ENCODE peak calls at places on chromosomes 6 and 20, in seven cellular contexts. A is heart right ventricle, V is AG04450, B is K562, U is osteoblast, L is fibroblast of lung, Q is right lobe of liver. T is an unnamed sample. For H3K9me3 and H3K27me3, the result is how much of the 10 kb centered on the place peaks cover.

GRCh38 chr20:25338112-25339023 is 52.3 kb downstream of the ABHD12 start:
- DNase-seq in A (no peak), V (no peak), B (no peak), U (peak), L (no peak), Q (peak), T (no peak)

GRCh38 chr6:35298625-35299140 is 1.1 kb downstream of the DEF6 start:
- DNase-seq in A (no peak), V (no peak), B (no peak), U (no peak), L (no peak), Q (no peak), T (no peak)

GRCh38 chr6:80249897-80250296 is 143.4 kb downstream of the BCKDHB start:
- DNase-seq in A (peak), V (no peak), B (no peak), U (no peak), L (peak), Q (no peak), T (no peak)

GRCh38 chr6:135675862-135676261 is 175.6 kb upstream of the PDE7B start:
- DNase-seq in A (no peak), V (no peak), B (peak), U (no peak), L (peak), Q (no peak), T (no peak)

GRCh38 chr20:32227316-32227715 is 19.6 kb downstream of the POFUT1 start:
- DNase-seq in A (no peak), V (no peak), B (no peak), U (no peak), L (no peak), Q (peak), T (no peak)

GRCh38 chr20:33531047-33531877 is 41.4 kb downstream of the CBFA2T2 start:
- DNase-seq in A (no peak), V (no peak), B (no peak), U (peak), L (peak), Q (no peak), T (no peak)

GRCh38 chr6:158072083-158072721 is 90.5 kb downstream of the SYNJ2 start:
- DNase-seq in A (peak), V (peak), B (peak), U (peak), L (peak), Q (peak), T (peak)

GRCh38 chr20:3857405-3857804 is 10.8 kb downstream of the MAVS start:
- DNase-seq in A (no peak), V (no peak), B (no peak), U (no peak), L (no peak), Q (no peak), T (no peak)

GRCh38 chr20:58579819-58580492 is 64.8 kb upstream of the APCDD1L start:
- DNase-seq in A (no peak), V (no peak), B (no peak), U (no peak), L (no peak), Q (no peak), T (no peak)

GRCh38 chr6:16731503-16732018 is 29.7 kb downstream of the ATXN1 start:
- DNase-seq in A (no peak), V (no peak), B (no peak), U (no peak), L (no peak), Q (no peak), T (no peak)

GRCh38 chr6:84193140-84193708 is 34.2 kb downstream of the CEP162 start:
- DNase-seq in A (no peak), V (no peak), B (no peak), U (peak), L (peak), Q (no peak), T (no peak)

GRCh38 chr6:111731404-111732195 is 125.9 kb upstream of the TRAF3IP2 start:
- DNase-seq in A (no peak), V (no peak), B (no peak), U (no peak), L (peak), Q (no peak), T (no peak)

GRCh38 chr6:141724731-141725130 is 408.0 kb upstream of the GJE1 start:
- DNase-seq in A (no peak), V (no peak), B (no peak), U (no peak), L (no peak), Q (no peak), T (no peak)

GRCh38 chr6:27138837-27139752 is 108.4 kb upstream of the PRSS16 start:
- DNase-seq in A (peak), V (no peak), B (peak), U (peak), L (peak), Q (no peak), T (peak)

GRCh38 chr6:85458184-85458583 is 8.3 kb downstream of the NT5E start:
- DNase-seq in A (no peak), V (no peak), B (no peak), U (no peak), L (no peak), Q (no peak), T (no peak)

GRCh38 chr6:55065020-55065419 is 109.3 kb upstream of the HCRTR2 start:
- DNase-seq in A (no peak), V (no peak), B (no peak), U (no peak), L (no peak), Q (no peak), T (no peak)

GRCh38 chr6:166277021-166277420 is 31.2 kb downstream of the PRR18 start:
- DNase-seq in A (no peak), V (no peak), B (no peak), U (peak), L (peak), Q (no peak), T (no peak)

GRCh38 chr6:28081486-28081751 is 1.1 kb downstream of the ZNF165 start:
- DNase-seq in A (no peak), V (no peak), B (no peak), U (no peak), L (peak), Q (no peak), T (no peak)

GRCh38 chr6:43856005-43856765 is 86.2 kb downstream of the VEGFA start:
- DNase-seq in A (no peak), V (no peak), B (peak), U (no peak), L (peak), Q (peak), T (peak)

GRCh38 chr6:155872961-155873360 is 417.3 kb upstream of the NOX3 start:
- DNase-seq in A (no peak), V (no peak), B (no peak), U (no peak), L (no peak), Q (no peak), T (no peak)

GRCh38 chr20:32648761-32649615 is 24.8 kb downstream of the C20orf203 start:
- DNase-seq in A (no peak), V (no peak), B (no peak), U (peak), L (no peak), Q (no peak), T (no peak)

GRCh38 chr20:32018269-32019155 is 8.3 kb downstream of the CCM2L start:
- DNase-seq in A (peak), V (no peak), B (peak), U (peak), L (no peak), Q (peak), T (peak)

GRCh38 chr20:62477669-62478450 is 2.1 kb upstream of the GATA5 start:
- DNase-seq in A (no peak), V (no peak), B (no peak), U (no peak), L (no peak), Q (no peak), T (no peak)

GRCh38 chr20:62461157-62461556 is 14.6 kb downstream of the GATA5 start:
- DNase-seq in A (peak), V (no peak), B (no peak), U (peak), L (no peak), Q (no peak), T (no peak)

GRCh38 chr6:4599924-4600323 is 176.3 kb upstream of the CDYL start:
- DNase-seq in A (no peak), V (peak), B (no peak), U (no peak), L (peak), Q (no peak), T (no peak)

GRCh38 chr20:37315293-37316110 is 26.0 kb downstream of the MANBAL start:
- DNase-seq in A (peak), V (peak), B (no peak), U (peak), L (peak), Q (no peak), T (no peak)

GRCh38 chr6:35213161-35213823 is 464 bp upstream of the SCUBE3 start:
- DNase-seq in A (no peak), V (no peak), B (no peak), U (peak), L (no peak), Q (no peak), T (no peak)

GRCh38 chr6:169868458-169868857 is 117.0 kb downstream of the ERMARD start:
- DNase-seq in A (peak), V (no peak), B (no peak), U (no peak), L (no peak), Q (no peak), T (peak)

GRCh38 chr6:78611886-78612480 is 255.4 kb upstream of the IRAK1BP1 start:
- DNase-seq in A (no peak), V (no peak), B (peak), U (no peak), L (no peak), Q (no peak), T (no peak)

GRCh38 chr6:18293192-18293904 is 29.0 kb upstream of the DEK start:
- DNase-seq in A (no peak), V (no peak), B (no peak), U (no peak), L (peak), Q (no peak), T (no peak)

GRCh38 chr6:135449246-135449645 is 48.3 kb downstream of the AHI1 start:
- DNase-seq in A (no peak), V (no peak), B (no peak), U (no peak), L (no peak), Q (no peak), T (no peak)

GRCh38 chr6:109671721-109672120 is 19.3 kb downstream of the AK9 start:
- DNase-seq in A (no peak), V (no peak), B (no peak), U (no peak), L (peak), Q (no peak), T (no peak)

GRCh38 chr6:27178001-27178730 is 69.3 kb upstream of the PRSS16 start:
- DNase-seq in A (peak), V (peak), B (no peak), U (no peak), L (peak), Q (no peak), T (no peak)

GRCh38 chr6:168541307-168541706 is 100.3 kb downstream of the SMOC2 start:
- DNase-seq in A (no peak), V (no peak), B (no peak), U (no peak), L (no peak), Q (no peak), T (no peak)

GRCh38 chr6:127124196-127124595 is 5.7 kb downstream of the RSPO3 start:
- DNase-seq in A (no peak), V (no peak), B (no peak), U (no peak), L (no peak), Q (no peak), T (no peak)

GRCh38 chr6:170091000-170091638 is 199.8 kb downstream of the DLL1 start:
- DNase-seq in A (peak), V (no peak), B (no peak), U (peak), L (no peak), Q (peak), T (no peak)

GRCh38 chr6:167407239-167408064 is 82.6 kb downstream of the TTLL2 start:
- DNase-seq in A (no peak), V (no peak), B (no peak), U (no peak), L (no peak), Q (no peak), T (peak)

GRCh38 chr6:167408235-167408869 is 83.5 kb downstream of the TTLL2 start:
- DNase-seq in A (no peak), V (no peak), B (no peak), U (no peak), L (no peak), Q (no peak), T (no peak)

GRCh38 chr6:167403427-167403826 is 78.5 kb downstream of the TTLL2 start:
- DNase-seq in A (no peak), V (no peak), B (no peak), U (no peak), L (no peak), Q (no peak), T (no peak)

GRCh38 chr6:167404385-167405049 is 79.6 kb downstream of the TTLL2 start:
- DNase-seq in A (no peak), V (no peak), B (no peak), U (no peak), L (no peak), Q (no peak), T (no peak)

GRCh38 chr6:167405778-167406532 is 81.1 kb downstream of the TTLL2 start:
- DNase-seq in A (no peak), V (no peak), B (no peak), U (no peak), L (no peak), Q (no peak), T (no peak)
- H3K9me3 ChIP-seq in A (under half), V (half or more), B (under half), U (under half), L (under half), Q (under half), T (under half)

GRCh38 chr6:3398755-3399671 is 57.8 kb downstream of the SLC22A23 start:
- DNase-seq in A (no peak), V (no peak), B (no peak), U (no peak), L (no peak), Q (no peak), T (no peak)

GRCh38 chr6:3397229-3398164 is 59.4 kb downstream of the SLC22A23 start:
- DNase-seq in A (no peak), V (no peak), B (no peak), U (no peak), L (no peak), Q (no peak), T (no peak)

GRCh38 chr6:3398165-3398562 is 58.7 kb downstream of the SLC22A23 start:
- DNase-seq in A (no peak), V (no peak), B (no peak), U (no peak), L (no peak), Q (peak), T (no peak)

GRCh38 chr6:3394671-3395070 is 62.2 kb downstream of the SLC22A23 start:
- DNase-seq in A (no peak), V (no peak), B (no peak), U (no peak), L (no peak), Q (no peak), T (no peak)

GRCh38 chr6:3396503-3397180 is 60.2 kb downstream of the SLC22A23 start:
- DNase-seq in A (no peak), V (no peak), B (no peak), U (no peak), L (no peak), Q (no peak), T (no peak)
- TF ChIP-seq CTCF in A (no peak), V (no peak), B (no peak), U (no peak), L (no peak), Q (no peak), T (no peak)

GRCh38 chr20:46185353-46185752 is 67.2 kb downstream of the CD40 start:
- DNase-seq in A (no peak), V (no peak), B (no peak), U (peak), L (no peak), Q (no peak), T (no peak)
- H3K27me3 ChIP-seq in A (half or more), V (under half), B (under half), U (under half), L (under half), Q (under half), T (under half)

GRCh38 chr20:43909720-43910119 is 4.9 kb upstream of the TOX2 start:
- DNase-seq in A (no peak), V (no peak), B (no peak), U (no peak), L (no peak), Q (no peak), T (no peak)

GRCh38 chr20:43911066-43911465 is 3.6 kb upstream of the TOX2 start:
- DNase-seq in A (no peak), V (no peak), B (no peak), U (peak), L (peak), Q (no peak), T (no peak)

GRCh38 chr20:43913291-43914025 is 1.2 kb upstream of the TOX2 start:
- DNase-seq in A (no peak), V (no peak), B (no peak), U (no peak), L (no peak), Q (no peak), T (no peak)

GRCh38 chr20:43909211-43909610 is 5.4 kb upstream of the TOX2 start:
- DNase-seq in A (no peak), V (no peak), B (no peak), U (no peak), L (no peak), Q (no peak), T (no peak)

DNA sequence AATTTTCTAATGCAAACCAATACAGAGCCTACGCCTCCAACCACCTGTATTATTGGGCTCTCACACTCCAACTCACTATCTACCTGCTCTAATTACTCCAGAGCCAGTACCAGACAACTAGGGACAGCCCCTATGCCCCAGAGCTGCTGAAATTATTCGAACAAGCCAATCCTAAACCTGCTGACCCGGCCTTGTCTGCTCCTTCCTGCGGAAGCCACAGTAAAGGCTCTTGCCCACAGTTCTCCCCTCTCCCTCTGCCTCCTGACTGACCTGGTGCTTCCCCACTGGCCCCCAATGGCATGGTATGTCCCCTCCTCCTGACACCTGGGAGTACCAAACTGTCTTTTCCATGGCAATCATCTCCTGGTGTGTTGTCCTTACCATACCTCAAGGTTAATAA is 4.1 kb upstream of the TOX2 start:
- DNase-seq in A (no peak), V (no peak), B (no peak), U (no peak), L (no peak), Q (no peak), T (no peak)
- H3K9me3 ChIP-seq in A (under half), V (under half), B (under half), U (under half), L (under half), Q (under half), T (under half)

GRCh38 chr20:54154439-54154838 is 19.3 kb downstream of the CYP24A1 start:
- DNase-seq in A (no peak), V (no peak), B (no peak), U (no peak), L (no peak), Q (no peak), T (no peak)
- TF ChIP-seq CTCF in A (no peak), V (no peak), B (no peak), U (no peak), L (no peak), Q (no peak), T (no peak)

GRCh38 chr20:48177058-48177457 is 391.8 kb upstream of the SULF2 start:
- DNase-seq in A (no peak), V (no peak), B (no peak), U (no peak), L (no peak), Q (no peak), T (no peak)

GRCh38 chr20:48176139-48176538 is 390.9 kb upstream of the SULF2 start:
- DNase-seq in A (no peak), V (no peak), B (no peak), U (no peak), L (no peak), Q (no peak), T (no peak)

GRCh38 chr20:48178607-48179006 is 393.3 kb upstream of the SULF2 start:
- DNase-seq in A (no peak), V (no peak), B (no peak), U (no peak), L (no peak), Q (no peak), T (no peak)

GRCh38 chr20:48171626-48172025 is 386.3 kb upstream of the SULF2 start:
- DNase-seq in A (no peak), V (no peak), B (no peak), U (no peak), L (no peak), Q (no peak), T (no peak)

GRCh38 chr20:48175261-48175660 is 390.0 kb upstream of the SULF2 start:
- DNase-seq in A (no peak), V (no peak), B (no peak), U (no peak), L (no peak), Q (no peak), T (no peak)
- H3K27me3 ChIP-seq in A (under half), V (under half), B (under half), U (under half), L (under half), Q (under half), T (under half)

GRCh38 chr6:11103065-11103464 is 8.5 kb downstream of the ERVFRD-1 start:
- DNase-seq in A (no peak), V (no peak), B (no peak), U (no peak), L (no peak), Q (no peak), T (no peak)
- H3K9me3 ChIP-seq in A (under half), V (under half), B (under half), U (under half), L (under half), Q (under half), T (under half)